ENCODE peak calls at places on chromosomes 16 and 17, in four cellular contexts. W is dorsolateral prefrontal cortex, U is astrocyte, M is fibroblast of mammary gland. I is an unnamed sample.

GRCh38 chr17:59837362-59838195 is 55.2 kb downstream of the TUBD1 start:
- DNase-seq in W (no peak), U (peak; percentile 100), M (peak; percentile 100), I (peak; percentile 77)

GRCh38 chr16:56355221-56355620 is 70.1 kb downstream of the AMFR start:
- DNase-seq in W (no peak), U (no peak), M (no peak), I (no peak)

GRCh38 chr17:29615492-29616299 is 7.0 kb downstream of the CORO6 start:
- DNase-seq in W (peak; percentile 96), U (peak; percentile 61), M (peak; percentile 80), I (peak; percentile 88)

GRCh38 chr17:74524751-74525725 is 6.2 kb downstream of the CD300LB start:
- DNase-seq in W (no peak), U (no peak), M (no peak), I (no peak)

GRCh38 chr17:39777534-39778365 is 40.0 kb downstream of the GRB7 start:
- DNase-seq in W (no peak), U (no peak), M (no peak), I (no peak)

GRCh38 chr16:4330277-4330882 is 14.5 kb downstream of the GLIS2 start:
- DNase-seq in W (peak; percentile 75), U (no peak), M (peak; percentile 68), I (peak; percentile 96)

GRCh38 chr17:28684963-28685362 is 23.0 kb downstream of the SUPT6H start:
- DNase-seq in W (peak; percentile 79), U (no peak), M (peak; percentile 50), I (no peak)

GRCh38 chr17:79981090-79981489 is 54.6 kb downstream of the TBC1D16 start:
- DNase-seq in W (peak; percentile 23), U (no peak), M (no peak), I (no peak)

GRCh38 chr17:65022751-65023421 is 33.7 kb downstream of the GNA13 start:
- DNase-seq in W (no peak), U (peak; percentile 86), M (peak; percentile 76), I (no peak)

GRCh38 chr17:60601443-60602384 is 1.7 kb downstream of the PPM1D start:
- DNase-seq in W (no peak), U (peak; percentile 53), M (peak; percentile 84), I (peak; percentile 61)

GRCh38 chr17:76500074-76500744 is 1.0 kb downstream of the RHBDF2 start:
- DNase-seq in W (no peak), U (no peak), M (no peak), I (no peak)

GRCh38 chr16:51431517-51432241 is 280.6 kb upstream of the SALL1 start:
- DNase-seq in W (no peak), U (peak; percentile 100), M (peak; percentile 99), I (peak; percentile 78)

GRCh38 chr17:20960871-20961270 is 81.9 kb downstream of the USP22 start:
- DNase-seq in W (no peak), U (no peak), M (no peak), I (no peak)

GRCh38 chr16:24645739-24646645 is 83.5 kb upstream of the TNRC6A start:
- DNase-seq in W (no peak), U (peak; percentile 99), M (peak; percentile 100), I (peak; percentile 82)

GRCh38 chr16:86368261-86368660 is 142.1 kb upstream of the FOXF1 start:
- DNase-seq in W (no peak), U (no peak), M (no peak), I (no peak)

GRCh38 chr16:69324013-69324531 is 6.3 kb downstream of the PDF start:
- DNase-seq in W (no peak), U (no peak), M (no peak), I (no peak)

GRCh38 chr17:19417611-19418010 is 6.6 kb downstream of the RNF112 start:
- DNase-seq in W (no peak), U (no peak), M (no peak), I (no peak)

GRCh38 chr17:58006924-58007780 is at the start of gene SRSF1:
- DNase-seq in W (peak; percentile 92), U (peak; percentile 96), M (peak; percentile 98), I (peak; percentile 92)

GRCh38 chr17:58005728-58006562 is 1.1 kb downstream of the SRSF1 start:
- DNase-seq in W (no peak), U (no peak), M (no peak), I (no peak)

GRCh38 chr17:58010067-58010799 is 3.2 kb upstream of the SRSF1 start:
- DNase-seq in W (no peak), U (no peak), M (no peak), I (no peak)

GRCh38 chr17:58006563-58006923 is 503 bp downstream of the SRSF1 start:
- DNase-seq in W (peak; percentile 68), U (peak; percentile 57), M (peak; percentile 68), I (peak; percentile 68)

DNA sequence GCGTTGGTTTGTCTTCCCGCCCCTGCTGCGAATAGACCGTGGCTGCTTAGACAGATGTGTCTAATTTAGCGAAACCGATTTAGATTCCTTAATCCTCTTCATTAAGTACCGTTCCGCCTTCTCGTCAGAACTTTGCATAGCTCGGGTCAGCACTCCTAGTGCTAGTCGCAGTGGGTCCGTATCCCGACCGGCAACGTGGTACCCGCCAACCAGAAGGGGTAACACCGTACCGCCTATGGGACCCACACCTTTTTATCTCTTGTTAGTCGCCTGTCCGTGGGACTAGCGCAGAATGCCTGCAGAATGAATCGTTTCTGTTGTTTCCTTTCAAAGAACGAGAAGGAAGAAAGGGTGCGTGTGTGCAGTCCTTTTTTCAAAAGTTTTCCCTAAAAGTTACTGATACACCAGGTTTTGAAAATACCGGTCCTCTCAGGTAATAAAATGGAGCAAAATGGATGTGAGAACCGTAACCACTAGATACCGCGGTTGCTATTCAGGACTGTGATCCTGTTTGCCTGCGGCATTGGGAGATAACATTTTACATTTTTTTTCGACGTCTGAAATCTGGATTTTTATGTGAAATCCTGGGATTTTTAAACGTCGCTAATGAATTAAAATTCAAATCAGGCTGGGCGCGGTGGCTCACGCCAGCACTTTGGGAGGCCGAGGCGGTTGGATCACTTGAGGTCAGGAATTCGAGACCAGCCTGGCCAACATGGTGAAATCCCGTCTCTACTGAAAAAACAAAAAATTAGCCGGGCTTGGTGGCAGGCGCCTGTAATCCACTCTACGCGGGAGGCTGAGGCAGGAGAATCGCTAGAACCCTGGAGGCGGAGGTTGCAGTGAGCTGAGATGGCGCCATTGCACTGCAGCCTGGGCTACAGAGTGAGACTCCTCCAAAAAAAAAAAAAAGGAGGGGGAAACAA is 998 bp upstream of the SRSF1 start:
- DNase-seq in W (no peak), U (no peak), M (no peak), I (no peak)
- TF ChIP-seq CTCF in W (no peak), U (no peak), M (no peak), I (no peak)

DNA sequence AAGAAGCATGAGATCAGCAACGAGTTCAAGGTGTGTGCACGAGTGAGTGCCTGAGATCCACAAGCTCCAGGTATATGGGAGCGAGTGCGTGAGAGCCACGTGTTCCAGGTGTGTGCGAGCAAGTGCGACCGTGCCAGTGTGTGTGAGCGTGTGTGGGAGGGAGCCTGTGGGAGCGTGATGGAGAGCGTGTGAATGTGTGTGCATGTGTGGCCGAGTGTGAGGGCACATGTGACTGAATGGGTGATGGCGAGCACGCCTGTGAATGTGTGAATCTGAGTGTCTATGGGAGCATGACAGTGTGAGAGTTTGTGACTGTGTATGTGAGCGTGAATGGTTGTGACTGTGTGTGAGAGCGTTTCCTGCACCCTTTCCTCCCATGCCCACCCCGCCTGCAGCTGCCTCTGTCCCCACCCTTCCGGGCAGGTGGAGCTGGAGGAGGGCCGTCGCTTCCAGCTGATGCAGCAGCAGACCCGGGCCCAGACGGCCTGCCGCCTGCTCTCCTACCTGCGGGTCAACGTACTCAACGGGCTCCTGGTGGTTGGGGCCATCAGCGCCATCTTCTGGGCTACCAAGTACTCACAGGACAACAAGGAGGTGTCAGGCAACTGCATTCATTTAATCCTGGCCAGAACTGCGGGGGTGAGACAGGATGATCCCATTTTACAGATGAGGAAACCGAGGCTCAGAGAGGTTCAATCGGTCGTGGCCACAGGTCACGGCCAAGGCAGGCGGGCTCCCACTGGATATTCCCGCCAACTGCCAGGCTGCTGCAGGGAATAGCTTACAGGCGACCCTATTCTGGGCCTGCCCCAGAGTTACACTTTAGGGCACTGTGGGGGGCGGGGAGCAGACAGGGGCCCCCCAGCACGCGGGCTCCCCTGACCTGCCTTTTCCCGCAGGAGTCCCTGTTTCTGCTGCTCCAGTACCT is 3.7 kb downstream of the TMC8 start:
- DNase-seq in W (no peak), U (no peak), M (peak; percentile 25), I (peak; percentile 62)
- TF ChIP-seq CTCF in W (peak; percentile 62), U (peak; percentile 26), M (peak; percentile 42), I (peak; percentile 24)

DNA sequence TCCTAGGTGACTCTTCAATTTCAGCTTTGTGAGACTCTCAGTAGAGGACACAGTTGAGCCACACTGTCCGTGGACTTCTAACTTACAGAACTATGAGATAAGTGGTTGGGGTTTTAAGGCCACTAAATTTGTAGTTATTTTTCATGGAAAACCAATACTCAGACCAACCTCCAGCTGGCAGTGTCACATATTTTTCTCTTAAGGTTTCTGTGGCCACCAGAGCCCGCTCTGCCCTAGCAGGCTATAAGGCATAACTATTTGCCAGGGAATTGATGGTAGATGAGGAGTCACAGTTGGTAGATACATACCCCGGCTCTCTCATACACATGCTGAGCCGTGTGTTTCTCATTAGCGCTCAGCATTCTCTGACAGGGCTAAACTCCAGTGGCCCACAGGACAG is 336.8 kb upstream of the MON1B start:
- DNase-seq in W (no peak), U (no peak), M (peak; percentile 8), I (peak; percentile 17)
- TF ChIP-seq CTCF in W (no peak), U (no peak), M (peak; percentile 17), I (no peak)

GRCh38 chr16:47581114-47581513 is 120.0 kb downstream of the PHKB start:
- DNase-seq in W (no peak), U (no peak), M (peak; percentile 10), I (no peak)
- TF ChIP-seq CTCF in W (no peak), U (no peak), M (peak; percentile 6), I (no peak)

DNA sequence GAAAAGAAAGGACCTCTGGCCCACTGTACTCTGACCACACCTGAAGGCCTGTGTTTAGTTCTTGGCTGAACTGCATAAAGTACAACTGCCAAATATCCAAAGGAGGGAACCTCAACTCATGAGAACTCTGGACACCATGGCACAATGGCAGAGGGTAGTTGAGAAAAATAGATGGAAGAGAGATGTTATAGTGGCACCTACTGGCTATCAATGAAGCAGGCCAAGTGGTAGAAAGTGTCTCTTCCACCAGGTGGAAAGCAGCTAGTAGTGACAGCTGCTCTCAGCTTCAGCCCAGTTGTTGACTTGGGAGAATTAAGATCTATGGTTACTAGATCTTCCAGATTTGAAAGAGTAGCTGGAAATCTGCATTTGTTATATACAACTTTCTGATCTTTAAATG is 3.2 kb downstream of the MED31 start:
- DNase-seq in W (no peak), U (no peak), M (peak; percentile 24), I (no peak)
- TF ChIP-seq CTCF in W (no peak), U (no peak), M (peak; percentile 26), I (no peak)

DNA sequence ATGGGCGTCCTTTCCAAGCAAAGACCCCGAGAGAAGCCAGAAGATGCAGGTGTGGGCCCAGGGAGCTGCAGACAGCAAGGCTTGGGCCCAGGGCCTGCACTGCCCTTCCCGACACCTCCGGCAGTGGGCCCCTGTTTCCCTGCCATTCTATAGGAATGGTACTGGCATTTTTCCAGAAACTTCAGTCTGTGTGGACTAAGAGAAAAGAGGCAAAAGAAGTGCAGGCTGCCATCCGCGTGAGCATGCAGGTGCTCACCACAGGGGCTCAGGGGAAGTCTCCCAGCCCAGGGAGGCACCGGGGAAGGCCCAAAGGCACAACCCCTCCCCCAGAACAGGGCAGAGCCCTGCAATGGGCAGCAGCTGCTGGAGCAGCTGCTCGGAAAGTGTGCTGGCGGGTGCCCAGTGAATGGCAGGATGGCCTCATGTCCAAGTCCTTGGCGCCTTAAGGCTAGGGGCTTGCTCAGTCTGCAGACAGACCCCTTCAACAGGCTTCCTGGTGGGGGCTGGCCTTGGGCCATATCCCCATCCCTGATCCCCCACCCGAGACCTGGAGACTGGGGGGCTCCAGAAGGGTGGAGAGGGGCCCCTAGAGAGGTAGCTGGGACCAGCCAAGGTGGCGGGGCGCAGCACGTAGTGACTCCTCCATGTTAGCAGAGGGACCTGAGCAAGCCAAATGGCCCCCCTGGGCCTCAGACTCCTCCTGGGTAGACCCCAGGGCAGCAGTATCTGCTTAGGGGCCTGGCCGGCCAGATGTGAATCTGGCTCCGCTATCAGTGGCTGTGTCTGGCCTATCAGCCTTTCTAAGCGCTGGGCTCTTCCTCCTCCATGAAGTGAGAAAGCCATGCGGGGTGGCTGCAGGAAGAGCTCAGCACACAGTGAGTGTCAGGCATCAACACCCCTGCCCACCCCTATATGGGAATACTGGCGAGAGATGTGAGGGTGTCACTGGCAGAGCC is 6.7 kb upstream of the TPPP3 start:
- DNase-seq in W (no peak), U (no peak), M (no peak), I (no peak)
- TF ChIP-seq CTCF in W (no peak), U (peak; percentile 1), M (no peak), I (no peak)